ENCODE peak calls at places on chromosomes 4 and X, in four cellular contexts. One of them, this sample, is unnamed.
A peak's percentile ranks its signal among the peaks of the same experiment; 100 is the strongest.

GRCh38 chr4:128835498-128836222 is 26.2 kb downstream of the JADE1 start:
- DNase-seq in K562: no peak
- DNase-seq in GM12878: no peak
- DNase-seq in H1: no peak
- DNase-seq in this sample: no peak

GRCh38 chrX:53686151-53686885 is at the start of gene HUWE1:
- DNase-seq in K562: peak; percentile 86
- DNase-seq in GM12878: no peak
- DNase-seq in H1: peak; percentile 57
- DNase-seq in this sample: no peak

GRCh38 chrX:53767544-53767943 is 81.0 kb upstream of the HUWE1 start:
- DNase-seq in K562: no peak
- DNase-seq in GM12878: no peak
- DNase-seq in H1: no peak
- DNase-seq in this sample: no peak

GRCh38 chrX:107646736-107647135 is 18.4 kb downstream of the PRPS1 start:
- DNase-seq in K562: no peak
- DNase-seq in GM12878: no peak
- DNase-seq in H1: no peak
- DNase-seq in this sample: no peak

GRCh38 chr4:12231098-12231497 is 802.4 kb upstream of the HS3ST1 start:
- DNase-seq in K562: no peak
- DNase-seq in GM12878: no peak
- DNase-seq in H1: no peak
- DNase-seq in this sample: no peak

GRCh38 chrX:57241967-57242366 is 44.5 kb upstream of the FAAH2 start:
- DNase-seq in K562: no peak
- DNase-seq in GM12878: no peak
- DNase-seq in H1: no peak
- DNase-seq in this sample: no peak

GRCh38 chr4:13328591-13328990 is 155.5 kb downstream of the RAB28 start:
- DNase-seq in K562: no peak
- DNase-seq in GM12878: no peak
- DNase-seq in H1: no peak
- DNase-seq in this sample: peak; percentile 15

GRCh38 chr4:149113804-149114430 is 671.7 kb upstream of the NR3C2 start:
- DNase-seq in K562: no peak
- DNase-seq in GM12878: no peak
- DNase-seq in H1: no peak
- DNase-seq in this sample: no peak

GRCh38 chr4:138758876-138759275 is 256.7 kb upstream of the NOCT start:
- DNase-seq in K562: no peak
- DNase-seq in GM12878: no peak
- DNase-seq in H1: no peak
- DNase-seq in this sample: no peak

GRCh38 chrX:84467898-84468297 is 34.4 kb downstream of the HDX start:
- DNase-seq in K562: no peak
- DNase-seq in GM12878: no peak
- DNase-seq in H1: no peak
- DNase-seq in this sample: no peak

GRCh38 chr4:133812236-133812635 is 389.4 kb downstream of the PABPC4L start:
- DNase-seq in K562: no peak
- DNase-seq in GM12878: no peak
- DNase-seq in H1: no peak
- DNase-seq in this sample: no peak

GRCh38 chrX:41737065-41737464 is 13.1 kb downstream of the GPR82 start:
- DNase-seq in K562: peak; percentile 38
- DNase-seq in GM12878: no peak
- DNase-seq in H1: no peak
- DNase-seq in this sample: no peak

GRCh38 chr4:140789752-140790151 is 33.6 kb upstream of the TBC1D9 start:
- DNase-seq in K562: no peak
- DNase-seq in GM12878: no peak
- DNase-seq in H1: no peak
- DNase-seq in this sample: no peak

GRCh38 chrX:9378980-9379696 is 85.7 kb upstream of the TBL1X start:
- DNase-seq in K562: no peak
- DNase-seq in GM12878: no peak
- DNase-seq in H1: no peak
- DNase-seq in this sample: no peak

GRCh38 chr4:113024373-113024772 is 25.1 kb upstream of the ANK2 start:
- DNase-seq in K562: no peak
- DNase-seq in GM12878: no peak
- DNase-seq in H1: no peak
- DNase-seq in this sample: no peak

GRCh38 chrX:781216-782211 is 150.9 kb downstream of the SHOX start:
- DNase-seq in K562: no peak
- DNase-seq in GM12878: no peak
- DNase-seq in H1: no peak
- DNase-seq in this sample: no peak

GRCh38 chr4:147736458-147736857 is 4.6 kb downstream of the ARHGAP10 start:
- DNase-seq in K562: no peak
- DNase-seq in GM12878: no peak
- DNase-seq in H1: no peak
- DNase-seq in this sample: no peak

GRCh38 chr4:159516556-159516955 is 413.7 kb downstream of the RAPGEF2 start:
- DNase-seq in K562: no peak
- DNase-seq in GM12878: no peak
- DNase-seq in H1: no peak
- DNase-seq in this sample: no peak

GRCh38 chr4:154946113-154946512 is 165.0 kb downstream of the RBM46 start:
- DNase-seq in K562: no peak
- DNase-seq in GM12878: no peak
- DNase-seq in H1: no peak
- DNase-seq in this sample: no peak

GRCh38 chr4:8378776-8379175 is 61.7 kb downstream of the ACOX3 start:
- DNase-seq in K562: no peak
- DNase-seq in GM12878: no peak
- DNase-seq in H1: no peak
- DNase-seq in this sample: no peak

GRCh38 chrX:45710081-45710801 is 509.6 kb upstream of the DIPK2B start:
- DNase-seq in K562: no peak
- DNase-seq in GM12878: peak; percentile 69
- DNase-seq in H1: no peak
- DNase-seq in this sample: peak; percentile 99

GRCh38 chrX:40108959-40109287 is 11.2 kb upstream of the BCOR start:
- DNase-seq in K562: peak; percentile 85
- DNase-seq in GM12878: no peak
- DNase-seq in H1: no peak
- DNase-seq in this sample: no peak

GRCh38 chrX:121009764-121010163 is 24.2 kb upstream of the CT47A1 start:
- DNase-seq in K562: no peak
- DNase-seq in GM12878: no peak
- DNase-seq in H1: no peak
- DNase-seq in this sample: no peak

GRCh38 chrX:121008920-121009319 is 23.4 kb upstream of the CT47A1 start:
- DNase-seq in K562: no peak
- DNase-seq in GM12878: no peak
- DNase-seq in H1: no peak
- DNase-seq in this sample: no peak

GRCh38 chrX:121010218-121010617 is 24.7 kb upstream of the CT47A1 start:
- DNase-seq in K562: peak; percentile 8
- DNase-seq in GM12878: no peak
- DNase-seq in H1: no peak
- DNase-seq in this sample: no peak

GRCh38 chrX:121013897-121014455 is 28.4 kb upstream of the CT47A1 start:
- DNase-seq in K562: no peak
- DNase-seq in GM12878: no peak
- DNase-seq in H1: no peak
- DNase-seq in this sample: no peak

GRCh38 chrX:121011254-121011653 is 25.7 kb upstream of the CT47A1 start:
- DNase-seq in K562: peak; percentile 14
- DNase-seq in GM12878: no peak
- DNase-seq in H1: no peak
- DNase-seq in this sample: no peak
- TF ChIP-seq EZH2 in K562: no peak
- TF ChIP-seq EZH2 in GM12878: no peak
- TF ChIP-seq EZH2 in H1: no peak
- TF ChIP-seq EZH2 in this sample: no peak

GRCh38 chr4:53905935-53906377 is 158.4 kb downstream of the CHIC2 start:
- DNase-seq in K562: no peak
- DNase-seq in GM12878: peak; percentile 7
- DNase-seq in H1: no peak
- DNase-seq in this sample: no peak

GRCh38 chr4:53905281-53905934 is 159.0 kb downstream of the CHIC2 start:
- DNase-seq in K562: no peak
- DNase-seq in GM12878: no peak
- DNase-seq in H1: no peak
- DNase-seq in this sample: no peak

GRCh38 chr4:53907772-53908171 is 156.6 kb downstream of the CHIC2 start:
- DNase-seq in K562: no peak
- DNase-seq in GM12878: no peak
- DNase-seq in H1: no peak
- DNase-seq in this sample: no peak

GRCh38 chr4:53906786-53907185 is 157.6 kb downstream of the CHIC2 start:
- DNase-seq in K562: no peak
- DNase-seq in GM12878: no peak
- DNase-seq in H1: no peak
- DNase-seq in this sample: no peak

DNA sequence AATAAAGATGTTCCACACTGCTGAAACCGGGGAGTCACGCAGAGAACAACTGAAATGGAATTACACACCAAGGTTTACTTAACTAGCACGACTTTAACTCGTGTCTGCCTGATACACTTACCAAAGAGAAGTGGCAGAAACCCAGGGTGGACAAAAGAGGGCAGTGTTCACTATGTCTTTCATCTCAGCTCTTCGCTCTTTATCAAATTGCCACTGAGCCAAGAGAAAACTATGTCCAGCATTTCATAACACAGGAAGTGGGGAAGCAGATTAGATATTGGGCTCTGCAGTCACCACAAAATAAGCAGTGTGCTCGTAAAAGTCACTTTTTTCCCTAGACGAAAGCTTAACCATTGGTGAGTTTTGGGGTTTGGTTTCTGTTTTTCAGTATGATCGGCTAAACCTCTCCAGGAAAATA is 155.7 kb downstream of the CHIC2 start:
- DNase-seq in K562: peak; percentile 67
- DNase-seq in GM12878: peak; percentile 8
- DNase-seq in H1: no peak
- DNase-seq in this sample: peak; percentile 62
- TF ChIP-seq EGR1 in K562: no peak
- TF ChIP-seq EGR1 in GM12878: no peak
- TF ChIP-seq EGR1 in H1: no peak
- TF ChIP-seq EGR1 in this sample: no peak

GRCh38 chr4:158161561-158162354 is 11.1 kb downstream of the GASK1B start:
- DNase-seq in K562: no peak
- DNase-seq in GM12878: no peak
- DNase-seq in H1: no peak
- DNase-seq in this sample: peak; percentile 63

GRCh38 chr4:158157412-158157811 is 15.4 kb downstream of the GASK1B start:
- DNase-seq in K562: no peak
- DNase-seq in GM12878: no peak
- DNase-seq in H1: no peak
- DNase-seq in this sample: no peak

GRCh38 chr4:158155656-158156356 is 17.0 kb downstream of the GASK1B start:
- DNase-seq in K562: no peak
- DNase-seq in GM12878: no peak
- DNase-seq in H1: no peak
- DNase-seq in this sample: no peak

GRCh38 chr4:158159718-158160094 is 13.1 kb downstream of the GASK1B start:
- DNase-seq in K562: no peak
- DNase-seq in GM12878: no peak
- DNase-seq in H1: no peak
- DNase-seq in this sample: no peak

DNA sequence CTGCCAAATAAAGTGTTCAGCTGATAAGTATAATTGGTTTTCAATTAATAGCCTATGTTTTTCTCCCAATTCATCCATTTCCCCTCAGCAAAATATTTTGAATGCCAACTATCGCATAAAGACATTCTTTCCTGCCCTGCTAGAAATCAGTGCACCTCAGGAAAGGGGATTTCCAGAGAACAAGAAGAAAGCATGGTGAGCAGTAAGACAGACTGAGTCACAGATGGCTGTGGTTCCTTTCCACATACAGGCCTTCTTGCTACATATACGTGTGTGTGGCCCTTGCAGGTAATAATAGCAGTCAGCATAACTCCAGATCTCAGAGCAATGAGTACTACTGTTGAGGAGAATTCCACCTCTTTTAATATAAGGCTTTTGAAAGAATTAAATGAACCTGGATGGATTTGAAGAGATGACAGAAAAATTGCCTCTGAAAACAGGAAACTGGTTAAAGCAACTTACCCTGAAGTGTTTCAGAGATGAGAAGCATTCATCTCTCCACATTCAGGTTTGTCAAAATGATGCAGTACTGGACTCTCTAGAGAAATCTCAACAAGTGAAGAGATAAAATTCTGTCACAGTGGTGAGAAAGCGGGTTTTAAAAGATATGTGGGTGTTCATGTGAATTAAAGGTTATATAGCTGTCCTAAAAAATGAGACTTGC is 13.6 kb downstream of the GASK1B start:
- DNase-seq in K562: no peak
- DNase-seq in GM12878: no peak
- DNase-seq in H1: no peak
- DNase-seq in this sample: no peak
- H3K4me2 ChIP-seq in K562: no peak overlapping the region
- H3K4me2 ChIP-seq in GM12878: no peak overlapping the region
- H3K4me2 ChIP-seq in H1: no peak overlapping the region
- H3K4me2 ChIP-seq in this sample: peak overlapping the region; percentile 1

GRCh38 chr4:81490761-81491160 is 19.1 kb upstream of the RASGEF1B start:
- DNase-seq in K562: no peak
- DNase-seq in GM12878: no peak
- DNase-seq in H1: no peak
- DNase-seq in this sample: no peak

GRCh38 chr4:81486502-81486901 is 14.8 kb upstream of the RASGEF1B start:
- DNase-seq in K562: no peak
- DNase-seq in GM12878: no peak
- DNase-seq in H1: no peak
- DNase-seq in this sample: no peak

GRCh38 chr4:81482344-81482743 is 10.6 kb upstream of the RASGEF1B start:
- DNase-seq in K562: no peak
- DNase-seq in GM12878: no peak
- DNase-seq in H1: no peak
- DNase-seq in this sample: no peak

GRCh38 chr4:81481151-81481550 is 9.4 kb upstream of the RASGEF1B start:
- DNase-seq in K562: no peak
- DNase-seq in GM12878: no peak
- DNase-seq in H1: no peak
- DNase-seq in this sample: no peak

DNA sequence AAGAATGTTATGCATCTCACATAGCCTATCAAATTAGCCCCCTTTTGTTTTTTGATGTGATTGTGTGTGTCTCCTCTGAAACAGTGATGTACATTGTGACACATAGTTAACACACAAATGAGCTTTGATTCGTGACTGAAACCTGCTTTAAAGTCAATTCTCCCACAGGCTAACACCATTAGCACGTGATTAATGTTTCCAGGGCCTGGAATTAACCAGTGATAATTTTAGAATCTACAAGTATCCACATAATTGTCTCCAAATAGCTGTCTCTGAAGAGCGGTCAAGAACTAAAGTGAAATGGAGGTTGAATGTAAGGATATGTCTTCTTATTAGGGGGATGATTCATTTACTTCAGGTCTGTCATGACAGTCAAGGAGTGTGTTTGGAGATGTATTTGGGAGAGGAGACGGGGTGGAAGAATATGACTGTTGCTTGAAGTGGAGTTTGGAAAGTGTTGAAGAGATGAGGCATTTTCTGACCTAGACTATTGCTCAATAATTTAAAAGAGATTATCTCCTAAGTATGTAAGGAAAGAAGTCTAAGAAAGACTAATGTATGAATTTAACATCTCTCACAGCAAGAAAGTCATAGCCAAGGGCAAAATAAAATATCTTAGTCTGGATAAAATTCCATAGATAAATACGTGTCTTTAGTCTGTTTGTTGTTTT is 13.7 kb upstream of the RASGEF1B start:
- DNase-seq in K562: no peak
- DNase-seq in GM12878: no peak
- DNase-seq in H1: no peak
- DNase-seq in this sample: no peak
- TF ChIP-seq EZH2 in K562: no peak
- TF ChIP-seq EZH2 in GM12878: no peak
- TF ChIP-seq EZH2 in H1: no peak
- TF ChIP-seq EZH2 in this sample: no peak

This sample was measured in HCT116.